ENCODE peak calls at places on chromosomes 12 and 14, in nine cellular contexts. One of them, this sample, is unnamed.

GRCh38 chr14:97377550-97377949 is 580.4 kb downstream of the VRK1 start:
- DNase-seq in AG09309: no peak
- DNase-seq in endothelial cell: no peak
- DNase-seq in mammary epithelial cell: no peak
- DNase-seq in Peyer's patch: no peak
- DNase-seq in neural progenitor cell: no peak
- DNase-seq in kidney: no peak
- DNase-seq in glutamatergic neuron: no peak
- DNase-seq in NB4: no peak
- DNase-seq in this sample: no peak

GRCh38 chr12:83089575-83089974 is 402.9 kb downstream of the TMTC2 start:
- DNase-seq in kidney: no peak
- DNase-seq in AG09309: no peak
- DNase-seq in mammary epithelial cell: no peak
- DNase-seq in neural progenitor cell: no peak
- DNase-seq in Peyer's patch: no peak
- DNase-seq in endothelial cell: no peak
- DNase-seq in NB4: no peak
- DNase-seq in glutamatergic neuron: no peak
- DNase-seq in this sample: no peak

GRCh38 chr12:130286041-130286440 is 51.6 kb upstream of the PIWIL1 start:
- DNase-seq in kidney: no peak
- DNase-seq in glutamatergic neuron: no peak
- DNase-seq in neural progenitor cell: peak
- DNase-seq in endothelial cell: no peak
- DNase-seq in Peyer's patch: no peak
- DNase-seq in NB4: peak
- DNase-seq in AG09309: no peak
- DNase-seq in mammary epithelial cell: no peak
- DNase-seq in this sample: no peak

GRCh38 chr14:69317780-69318179 is 57.8 kb downstream of the GALNT16 start:
- DNase-seq in mammary epithelial cell: no peak
- DNase-seq in glutamatergic neuron: no peak
- DNase-seq in AG09309: no peak
- DNase-seq in Peyer's patch: no peak
- DNase-seq in NB4: no peak
- DNase-seq in neural progenitor cell: no peak
- DNase-seq in kidney: peak
- DNase-seq in endothelial cell: no peak
- DNase-seq in this sample: peak

GRCh38 chr14:39483682-39484081 is 51.4 kb upstream of the FBXO33 start:
- DNase-seq in Peyer's patch: no peak
- DNase-seq in kidney: no peak
- DNase-seq in neural progenitor cell: no peak
- DNase-seq in endothelial cell: no peak
- DNase-seq in mammary epithelial cell: no peak
- DNase-seq in NB4: no peak
- DNase-seq in glutamatergic neuron: no peak
- DNase-seq in AG09309: no peak
- DNase-seq in this sample: no peak

GRCh38 chr12:131733874-131734273 is 23.0 kb downstream of the SFSWAP start:
- DNase-seq in neural progenitor cell: no peak
- DNase-seq in glutamatergic neuron: no peak
- DNase-seq in AG09309: no peak
- DNase-seq in NB4: no peak
- DNase-seq in endothelial cell: no peak
- DNase-seq in Peyer's patch: no peak
- DNase-seq in mammary epithelial cell: no peak
- DNase-seq in kidney: no peak
- DNase-seq in this sample: no peak

GRCh38 chr12:32115404-32116104 is 8.9 kb downstream of the BICD1 start:
- DNase-seq in endothelial cell: no peak
- DNase-seq in AG09309: peak
- DNase-seq in kidney: peak
- DNase-seq in glutamatergic neuron: no peak
- DNase-seq in NB4: peak
- DNase-seq in neural progenitor cell: no peak
- DNase-seq in Peyer's patch: peak
- DNase-seq in mammary epithelial cell: peak
- DNase-seq in this sample: peak

GRCh38 chr14:105283028-105283427 is 17.8 kb downstream of the BRF1 start:
- DNase-seq in endothelial cell: no peak
- DNase-seq in neural progenitor cell: peak
- DNase-seq in NB4: no peak
- DNase-seq in mammary epithelial cell: no peak
- DNase-seq in AG09309: no peak
- DNase-seq in kidney: no peak
- DNase-seq in Peyer's patch: no peak
- DNase-seq in glutamatergic neuron: no peak
- DNase-seq in this sample: no peak

GRCh38 chr14:104353921-104354701 is 215.7 kb downstream of the KIF26A start:
- DNase-seq in mammary epithelial cell: no peak
- DNase-seq in NB4: no peak
- DNase-seq in neural progenitor cell: no peak
- DNase-seq in kidney: peak
- DNase-seq in AG09309: no peak
- DNase-seq in Peyer's patch: no peak
- DNase-seq in glutamatergic neuron: no peak
- DNase-seq in endothelial cell: peak
- DNase-seq in this sample: peak

GRCh38 chr12:132711169-132711843 is 664 bp downstream of the PGAM5 start:
- DNase-seq in NB4: peak
- DNase-seq in Peyer's patch: no peak
- DNase-seq in glutamatergic neuron: peak
- DNase-seq in AG09309: no peak
- DNase-seq in kidney: peak
- DNase-seq in neural progenitor cell: peak
- DNase-seq in mammary epithelial cell: peak
- DNase-seq in endothelial cell: peak
- DNase-seq in this sample: no peak

DNA sequence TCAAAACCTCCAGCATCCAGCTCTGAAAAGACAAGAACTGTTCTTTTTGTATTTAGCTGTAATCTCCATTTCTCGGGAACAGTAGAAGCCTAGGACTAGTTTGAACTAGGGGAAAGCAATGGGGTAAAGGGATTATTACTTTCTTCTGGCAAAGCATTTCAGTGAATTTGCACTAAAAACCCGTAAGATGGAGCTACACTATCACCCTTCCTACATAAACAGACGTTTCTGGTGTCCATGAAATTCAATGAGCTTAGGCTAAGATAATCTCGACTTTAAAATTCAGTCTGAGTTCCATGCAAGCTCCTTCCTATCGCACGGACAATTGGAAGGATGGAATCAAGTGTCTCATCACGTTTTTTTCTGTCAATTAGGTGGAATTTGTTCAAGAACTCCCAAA is 24.0 kb downstream of the ACSM4 start:
- DNase-seq in mammary epithelial cell: no peak
- DNase-seq in kidney: no peak
- DNase-seq in endothelial cell: no peak
- DNase-seq in NB4: no peak
- DNase-seq in AG09309: no peak
- DNase-seq in glutamatergic neuron: no peak
- DNase-seq in Peyer's patch: no peak
- DNase-seq in neural progenitor cell: no peak
- DNase-seq in this sample: no peak
- TF ChIP-seq CTCF in mammary epithelial cell: no peak
- TF ChIP-seq CTCF in kidney: no peak
- TF ChIP-seq CTCF in endothelial cell: no peak
- TF ChIP-seq CTCF in NB4: no peak
- TF ChIP-seq CTCF in AG09309: peak
- TF ChIP-seq CTCF in glutamatergic neuron: no peak
- TF ChIP-seq CTCF in Peyer's patch: no peak
- TF ChIP-seq CTCF in neural progenitor cell: no peak
- TF ChIP-seq CTCF in this sample: no peak

GRCh38 chr12:81330480-81330879 is 252.6 kb downstream of the ACSS3 start:
- DNase-seq in kidney: no peak
- DNase-seq in AG09309: no peak
- DNase-seq in neural progenitor cell: no peak
- DNase-seq in Peyer's patch: no peak
- DNase-seq in NB4: peak
- DNase-seq in mammary epithelial cell: no peak
- DNase-seq in glutamatergic neuron: no peak
- DNase-seq in endothelial cell: no peak
- DNase-seq in this sample: no peak
- TF ChIP-seq CTCF in kidney: no peak
- TF ChIP-seq CTCF in AG09309: no peak
- TF ChIP-seq CTCF in neural progenitor cell: peak
- TF ChIP-seq CTCF in Peyer's patch: no peak
- TF ChIP-seq CTCF in NB4: no peak
- TF ChIP-seq CTCF in mammary epithelial cell: no peak
- TF ChIP-seq CTCF in glutamatergic neuron: no peak
- TF ChIP-seq CTCF in endothelial cell: no peak
- TF ChIP-seq CTCF in this sample: no peak

GRCh38 chr12:51519755-51520154 is 71.3 kb upstream of the SCN8A start:
- DNase-seq in glutamatergic neuron: no peak
- DNase-seq in mammary epithelial cell: no peak
- DNase-seq in AG09309: no peak
- DNase-seq in endothelial cell: no peak
- DNase-seq in NB4: no peak
- DNase-seq in neural progenitor cell: no peak
- DNase-seq in Peyer's patch: no peak
- DNase-seq in kidney: no peak
- DNase-seq in this sample: no peak

GRCh38 chr12:51517316-51517715 is 73.7 kb upstream of the SCN8A start:
- DNase-seq in AG09309: no peak
- DNase-seq in NB4: no peak
- DNase-seq in glutamatergic neuron: no peak
- DNase-seq in Peyer's patch: no peak
- DNase-seq in kidney: no peak
- DNase-seq in mammary epithelial cell: no peak
- DNase-seq in endothelial cell: no peak
- DNase-seq in neural progenitor cell: no peak
- DNase-seq in this sample: no peak

GRCh38 chr12:51520576-51521325 is 70.3 kb upstream of the SCN8A start:
- DNase-seq in kidney: no peak
- DNase-seq in neural progenitor cell: peak
- DNase-seq in glutamatergic neuron: peak
- DNase-seq in NB4: no peak
- DNase-seq in AG09309: no peak
- DNase-seq in endothelial cell: no peak
- DNase-seq in mammary epithelial cell: no peak
- DNase-seq in Peyer's patch: no peak
- DNase-seq in this sample: no peak

GRCh38 chr12:51521554-51522276 is 69.3 kb upstream of the SCN8A start:
- DNase-seq in kidney: no peak
- DNase-seq in neural progenitor cell: no peak
- DNase-seq in AG09309: no peak
- DNase-seq in endothelial cell: no peak
- DNase-seq in mammary epithelial cell: no peak
- DNase-seq in Peyer's patch: no peak
- DNase-seq in NB4: peak
- DNase-seq in glutamatergic neuron: no peak
- DNase-seq in this sample: no peak

GRCh38 chr12:51517800-51518199 is 73.2 kb upstream of the SCN8A start:
- DNase-seq in mammary epithelial cell: no peak
- DNase-seq in NB4: no peak
- DNase-seq in endothelial cell: no peak
- DNase-seq in kidney: no peak
- DNase-seq in AG09309: no peak
- DNase-seq in neural progenitor cell: peak
- DNase-seq in Peyer's patch: no peak
- DNase-seq in glutamatergic neuron: no peak
- DNase-seq in this sample: no peak
- TF ChIP-seq CTCF in mammary epithelial cell: no peak
- TF ChIP-seq CTCF in NB4: no peak
- TF ChIP-seq CTCF in endothelial cell: no peak
- TF ChIP-seq CTCF in kidney: no peak
- TF ChIP-seq CTCF in AG09309: no peak
- TF ChIP-seq CTCF in neural progenitor cell: peak
- TF ChIP-seq CTCF in Peyer's patch: no peak
- TF ChIP-seq CTCF in glutamatergic neuron: no peak
- TF ChIP-seq CTCF in this sample: no peak

GRCh38 chr12:467591-467990 is 7.9 kb downstream of the B4GALNT3 start:
- DNase-seq in mammary epithelial cell: peak
- DNase-seq in endothelial cell: no peak
- DNase-seq in kidney: no peak
- DNase-seq in glutamatergic neuron: no peak
- DNase-seq in AG09309: no peak
- DNase-seq in neural progenitor cell: no peak
- DNase-seq in Peyer's patch: no peak
- DNase-seq in NB4: no peak
- DNase-seq in this sample: no peak
- TF ChIP-seq CTCF in mammary epithelial cell: no peak
- TF ChIP-seq CTCF in endothelial cell: no peak
- TF ChIP-seq CTCF in kidney: no peak
- TF ChIP-seq CTCF in glutamatergic neuron: no peak
- TF ChIP-seq CTCF in AG09309: no peak
- TF ChIP-seq CTCF in neural progenitor cell: no peak
- TF ChIP-seq CTCF in Peyer's patch: no peak
- TF ChIP-seq CTCF in NB4: no peak
- TF ChIP-seq CTCF in this sample: no peak

DNA sequence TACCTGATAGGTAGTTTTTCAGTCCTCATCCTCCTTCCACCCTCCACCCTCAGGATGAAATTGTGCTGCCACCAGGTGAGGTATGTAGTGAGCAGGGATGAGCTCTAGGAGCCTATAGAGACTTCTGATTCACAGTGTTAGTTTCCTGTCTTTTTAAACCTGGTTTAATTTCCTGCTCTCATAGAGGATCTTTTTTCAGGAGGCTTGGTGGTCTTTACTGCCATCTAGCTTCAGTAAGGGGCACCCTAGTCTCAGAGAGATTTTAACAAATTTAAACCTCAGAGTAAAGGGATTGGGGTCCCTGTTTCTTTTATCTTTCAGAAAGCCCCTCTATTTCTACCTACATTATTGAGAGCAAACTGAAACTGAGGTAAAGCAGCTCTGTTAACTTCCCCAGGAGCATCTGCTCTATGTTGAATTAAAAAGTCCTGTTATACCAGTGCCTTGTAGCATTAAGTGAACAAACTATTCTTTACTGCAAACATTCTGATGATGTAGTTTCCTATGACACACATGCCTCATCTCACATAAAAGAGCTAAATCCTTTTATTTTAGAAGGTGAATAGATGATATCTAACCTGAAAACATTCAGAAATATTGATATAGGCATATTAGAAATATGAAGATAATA is 172.2 kb upstream of the DDHD1 start:
- DNase-seq in kidney: no peak
- DNase-seq in glutamatergic neuron: no peak
- DNase-seq in AG09309: no peak
- DNase-seq in neural progenitor cell: peak
- DNase-seq in endothelial cell: no peak
- DNase-seq in Peyer's patch: no peak
- DNase-seq in mammary epithelial cell: peak
- DNase-seq in NB4: peak
- DNase-seq in this sample: no peak
- TF ChIP-seq CTCF in kidney: no peak
- TF ChIP-seq CTCF in glutamatergic neuron: no peak
- TF ChIP-seq CTCF in AG09309: peak
- TF ChIP-seq CTCF in neural progenitor cell: peak
- TF ChIP-seq CTCF in endothelial cell: peak
- TF ChIP-seq CTCF in Peyer's patch: no peak
- TF ChIP-seq CTCF in mammary epithelial cell: no peak
- TF ChIP-seq CTCF in NB4: peak
- TF ChIP-seq CTCF in this sample: no peak

This sample was measured in coronary artery.